ENCODE peak calls at places on chromosome 10, in six cellular contexts. I, S, G, E, V and Y are unnamed samples.

GRCh38 chr10:46524471-46525176 is 31.8 kb downstream of the GPRIN2 start:
- DNase-seq in I (no peak), S (peak; percentile 46), G (peak; percentile 100), E (no peak), V (peak; percentile 45), Y (peak; percentile 65)

GRCh38 chr10:93478873-93479272 is 3.3 kb downstream of the MYOF start:
- DNase-seq in I (no peak), S (no peak), G (no peak), E (no peak), V (no peak), Y (no peak)

GRCh38 chr10:132202070-132202970 is 15.6 kb downstream of the DPYSL4 start:
- DNase-seq in I (no peak), S (no peak), G (no peak), E (no peak), V (no peak), Y (no peak)

GRCh38 chr10:33749809-33750208 is 415.3 kb upstream of the NRP1 start:
- DNase-seq in I (no peak), S (no peak), G (no peak), E (no peak), V (no peak), Y (no peak)

GRCh38 chr10:56881218-56881617 is 520.2 kb upstream of the ZWINT start:
- DNase-seq in I (no peak), S (no peak), G (no peak), E (no peak), V (no peak), Y (no peak)

GRCh38 chr10:106768204-106768603 is 396.3 kb downstream of the SORCS1 start:
- DNase-seq in I (no peak), S (peak; percentile 44), G (no peak), E (no peak), V (no peak), Y (no peak)

GRCh38 chr10:14010083-14010551 is 320.6 kb downstream of the FRMD4A start:
- DNase-seq in I (no peak), S (no peak), G (no peak), E (no peak), V (no peak), Y (peak; percentile 86)

GRCh38 chr10:119270893-119271361 is 63.6 kb downstream of the GRK5 start:
- DNase-seq in I (peak; percentile 75), S (no peak), G (peak; percentile 50), E (no peak), V (peak; percentile 66), Y (peak; percentile 51)

GRCh38 chr10:62037890-62038608 is 136.6 kb downstream of the ARID5B start:
- DNase-seq in I (peak; percentile 91), S (no peak), G (no peak), E (no peak), V (no peak), Y (no peak)

GRCh38 chr10:88065384-88066049 is 202.1 kb downstream of the PTEN start:
- DNase-seq in I (no peak), S (no peak), G (no peak), E (no peak), V (no peak), Y (no peak)

GRCh38 chr10:27759483-27760281 is 14.1 kb upstream of the MKX start:
- DNase-seq in I (no peak), S (no peak), G (no peak), E (no peak), V (no peak), Y (no peak)

GRCh38 chr10:49611166-49611814 is 1.2 kb downstream of the SLC18A3 start:
- DNase-seq in I (no peak), S (no peak), G (no peak), E (no peak), V (no peak), Y (no peak)

GRCh38 chr10:52297727-52298126 is 16.4 kb upstream of the DKK1 start:
- DNase-seq in I (no peak), S (no peak), G (no peak), E (no peak), V (no peak), Y (no peak)

GRCh38 chr10:3071405-3072198 is 4.3 kb downstream of the PFKP start:
- DNase-seq in I (no peak), S (no peak), G (peak; percentile 95), E (no peak), V (peak; percentile 41), Y (peak; percentile 96)

GRCh38 chr10:72164617-72165016 is 51.2 kb upstream of the ANAPC16 start:
- DNase-seq in I (no peak), S (no peak), G (no peak), E (no peak), V (no peak), Y (peak; percentile 25)

GRCh38 chr10:48767752-48768450 is 83.2 kb downstream of the WDFY4 start:
- DNase-seq in I (no peak), S (no peak), G (no peak), E (no peak), V (no peak), Y (no peak)

GRCh38 chr10:102299873-102300272 is 54.5 kb downstream of the GBF1 start:
- DNase-seq in I (no peak), S (no peak), G (no peak), E (no peak), V (no peak), Y (peak; percentile 76)

GRCh38 chr10:121497513-121497912 is 100.7 kb downstream of the FGFR2 start:
- DNase-seq in I (no peak), S (peak; percentile 55), G (no peak), E (no peak), V (no peak), Y (no peak)

GRCh38 chr10:110426294-110427153 is 71.2 kb upstream of the DUSP5 start:
- DNase-seq in I (no peak), S (no peak), G (peak; percentile 68), E (no peak), V (no peak), Y (peak; percentile 91)

GRCh38 chr10:7969623-7970022 is 84.9 kb upstream of the GATA3 start:
- DNase-seq in I (no peak), S (no peak), G (no peak), E (no peak), V (peak; percentile 48), Y (no peak)

GRCh38 chr10:14839305-14839695 is 1.2 kb downstream of the HSPA14 start:
- DNase-seq in I (no peak), S (no peak), G (no peak), E (no peak), V (peak; percentile 31), Y (no peak)

GRCh38 chr10:110774069-110775021 is 97.4 kb upstream of the PDCD4 start:
- DNase-seq in I (peak; percentile 55), S (no peak), G (peak; percentile 71), E (peak; percentile 99), V (peak; percentile 87), Y (peak; percentile 70)

GRCh38 chr10:28130267-28130666 is 131.4 kb upstream of the ODAD2 start:
- DNase-seq in I (no peak), S (no peak), G (no peak), E (no peak), V (no peak), Y (peak; percentile 75)

GRCh38 chr10:48599830-48600134 is 5.1 kb downstream of the ARHGAP22 start:
- DNase-seq in I (no peak), S (no peak), G (no peak), E (no peak), V (no peak), Y (no peak)

DNA sequence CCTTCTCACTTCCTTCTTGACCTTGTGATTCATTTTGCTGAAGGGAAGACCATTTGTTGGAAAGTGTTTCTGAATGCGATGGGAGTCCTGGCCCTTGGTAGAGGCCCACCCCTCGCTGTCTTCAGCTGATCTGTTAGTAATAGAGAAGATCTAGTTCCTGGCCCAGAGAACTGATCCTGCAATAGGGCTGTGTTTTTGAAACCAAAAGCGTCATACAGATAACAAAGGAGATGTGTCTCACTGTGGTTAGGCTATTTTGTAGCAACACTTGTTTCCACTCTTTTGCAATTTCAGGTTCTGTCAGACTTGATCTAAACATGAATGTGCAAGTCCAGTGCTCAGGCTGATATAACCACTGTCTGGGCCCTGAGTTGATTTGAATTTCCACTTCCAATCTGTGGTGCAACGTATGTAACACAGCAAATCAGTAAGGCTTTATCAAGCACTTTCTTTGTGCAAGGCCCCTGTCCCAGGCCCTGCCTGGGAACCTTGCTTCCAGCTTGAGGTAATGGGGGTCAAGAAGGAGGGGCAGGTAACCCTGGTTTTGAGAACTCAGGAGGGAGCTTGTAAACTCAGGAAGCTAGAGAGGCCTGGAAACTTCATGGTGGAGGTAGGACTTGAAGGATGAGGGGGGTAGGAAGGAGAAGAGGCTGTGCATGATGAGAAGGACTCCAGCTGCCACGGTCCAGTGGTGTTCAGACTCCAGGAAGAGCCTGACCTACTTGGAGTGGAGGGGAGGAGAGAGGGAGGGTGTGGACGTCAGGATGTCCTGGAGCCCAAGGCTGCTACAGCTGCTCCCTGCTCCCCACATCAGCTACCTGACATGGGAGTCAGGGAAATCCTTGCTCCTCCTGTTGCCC is 42.2 kb upstream of the SRGN start:
- DNase-seq in I (no peak), S (no peak), G (no peak), E (peak; percentile 93), V (no peak), Y (peak; percentile 62)
- TF ChIP-seq SMC3 in I (no peak), S (no peak), G (no peak), E (no peak), V (no peak), Y (no peak)

DNA sequence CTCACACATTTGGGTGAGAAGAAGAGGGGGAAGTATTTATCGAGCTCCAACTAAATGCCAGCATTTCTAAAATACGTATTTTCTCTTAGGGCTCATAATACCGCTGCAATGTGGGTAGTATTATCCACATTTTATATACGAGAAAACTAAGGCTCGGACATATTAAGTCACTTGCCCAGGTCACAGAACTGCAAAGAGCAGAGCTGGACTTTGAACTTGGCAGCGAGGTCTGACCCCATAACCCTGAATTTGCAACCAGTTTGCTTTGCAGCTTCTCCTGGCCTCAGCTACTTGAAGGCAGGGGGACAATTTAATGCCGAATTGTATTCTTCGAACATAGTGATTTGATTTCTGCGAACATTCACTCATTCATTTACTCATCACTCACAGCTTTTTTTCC is 7.2 kb downstream of the ABLIM1 start:
- DNase-seq in I (peak; percentile 60), S (no peak), G (no peak), E (no peak), V (no peak), Y (no peak)
- TF ChIP-seq SMC3 in I (no peak), S (no peak), G (no peak), E (no peak), V (no peak), Y (no peak)

DNA sequence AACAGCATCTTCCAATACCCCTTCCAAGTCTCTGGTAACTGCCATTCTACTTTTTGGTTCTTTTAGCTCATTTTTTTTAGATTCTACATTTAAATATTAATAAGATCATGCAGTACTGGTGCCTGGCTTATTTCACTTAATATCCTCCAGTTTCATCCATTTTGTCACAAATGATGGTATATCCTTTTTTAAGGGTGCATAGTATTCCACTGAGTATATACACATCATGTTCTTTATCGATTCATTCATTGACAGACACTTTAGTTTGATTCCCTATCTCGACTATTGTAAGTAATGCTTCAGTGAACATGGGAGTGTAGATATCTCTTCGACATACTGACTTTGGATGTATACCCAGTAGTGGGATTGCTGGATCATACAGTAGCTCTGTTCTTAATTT is 89.7 kb downstream of the CCDC3 start:
- DNase-seq in I (no peak), S (no peak), G (no peak), E (no peak), V (no peak), Y (no peak)
- TF ChIP-seq SMC3 in I (no peak), S (no peak), G (no peak), E (no peak), V (no peak), Y (no peak)

DNA sequence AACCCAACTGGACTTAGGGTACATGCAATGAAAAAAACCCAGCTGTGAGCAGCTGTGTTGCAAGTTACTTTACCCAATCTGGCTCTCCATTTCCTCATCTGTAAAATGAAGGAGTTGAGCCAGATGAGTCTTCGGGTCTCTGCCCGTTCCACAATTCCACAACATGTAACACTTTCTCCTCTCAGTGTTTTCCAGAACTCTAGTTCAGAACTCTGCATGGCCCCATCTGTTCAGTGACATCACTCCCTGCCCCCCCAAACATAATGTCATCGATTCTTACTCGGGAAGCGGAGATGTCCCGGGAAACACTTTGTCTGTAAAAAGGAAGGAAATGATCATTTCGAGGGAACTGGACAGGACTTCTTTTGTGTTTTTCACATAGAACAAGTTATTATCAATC is 2.5 kb downstream of the SH3PXD2A start:
- DNase-seq in I (no peak), S (no peak), G (no peak), E (no peak), V (no peak), Y (peak; percentile 31)
- TF ChIP-seq SMC3 in I (no peak), S (no peak), G (no peak), E (no peak), V (no peak), Y (no peak)